ENCODE peak calls at places on chromosomes 12 and 14, in six cellular contexts. S is psoas muscle; E is CD8-positive, alpha-beta T cell; R is cardiac muscle cell; N is endothelial cell of umbilical vein; I is fibroblast of lung. D is an unnamed sample.

GRCh38 chr12:121033625-121034349 is 5.3 kb downstream of the OASL start:
- DNase-seq in R (peak; percentile 42), I (peak; percentile 51), N (no peak), E (peak; percentile 61), S (no peak), D (peak; percentile 41)

GRCh38 chr12:56160160-56160763 is 2.1 kb downstream of the MYL6 start:
- DNase-seq in E (peak; percentile 68), N (peak; percentile 72), R (peak; percentile 55), I (peak; percentile 37), S (peak; percentile 49), D (peak; percentile 44)

GRCh38 chr12:27711312-27711682 is 665 bp downstream of the MRPS35 start:
- DNase-seq in S (no peak), E (no peak), N (no peak), I (peak; percentile 9), R (no peak), D (no peak)

GRCh38 chr14:60622920-60623263 is 26.4 kb downstream of the SIX1 start:
- DNase-seq in I (peak; percentile 86), E (no peak), R (peak; percentile 76), S (no peak), N (no peak), D (no peak)

GRCh38 chr12:1911598-1912575 is 6.6 kb downstream of the CACNA2D4 start:
- DNase-seq in I (no peak), E (peak; percentile 7), R (no peak), N (no peak), S (peak; percentile 88), D (no peak)

GRCh38 chr12:101715045-101715444 is 17.6 kb downstream of the CHPT1 start:
- DNase-seq in N (no peak), S (no peak), R (no peak), E (no peak), I (no peak), D (no peak)

GRCh38 chr14:24871302-24871701 is 178.6 kb downstream of the STXBP6 start:
- DNase-seq in R (no peak), N (no peak), S (no peak), E (no peak), I (no peak), D (no peak)

GRCh38 chr12:46904406-46905240 is 78.8 kb upstream of the SLC38A4 start:
- DNase-seq in I (no peak), N (no peak), S (no peak), E (no peak), R (no peak), D (no peak)

GRCh38 chr14:64701660-64702059 is 2.6 kb upstream of the PLEKHG3 start:
- DNase-seq in I (no peak), S (no peak), R (no peak), E (no peak), N (no peak), D (no peak)

GRCh38 chr14:103718572-103718971 is 3.0 kb downstream of the ZFYVE21 start:
- DNase-seq in N (no peak), R (peak; percentile 65), S (no peak), E (no peak), I (peak; percentile 86), D (no peak)

GRCh38 chr14:50333010-50333409 is 20.9 kb downstream of the DMAC2L start:
- DNase-seq in S (no peak), E (no peak), N (peak; percentile 34), I (peak; percentile 86), R (peak; percentile 98), D (no peak)

GRCh38 chr12:49703647-49704137 is 3.5 kb downstream of the FMNL3 start:
- DNase-seq in I (peak; percentile 85), S (no peak), N (peak; percentile 49), R (peak; percentile 37), E (peak; percentile 32), D (no peak)

GRCh38 chr12:110141389-110141788 is 17.2 kb downstream of the IFT81 start:
- DNase-seq in I (peak; percentile 14), E (no peak), S (peak; percentile 86), N (no peak), R (peak; percentile 92), D (no peak)

GRCh38 chr12:6821271-6821673 is 349 bp upstream of the GPR162 start:
- DNase-seq in I (peak; percentile 80), E (no peak), R (peak; percentile 89), S (peak; percentile 78), N (peak; percentile 83), D (no peak)

GRCh38 chr14:55577229-55577628 is 2.8 kb upstream of the KTN1 start:
- DNase-seq in R (no peak), N (no peak), I (no peak), E (no peak), S (no peak), D (no peak)

GRCh38 chr12:64890873-64891468 is 66.5 kb downstream of the TBC1D30 start:
- DNase-seq in S (no peak), R (peak; percentile 77), I (peak; percentile 40), E (no peak), N (peak; percentile 67), D (no peak)

GRCh38 chr12:16606201-16606849 is 363 bp upstream of the LMO3 start:
- DNase-seq in N (peak; percentile 42), I (peak; percentile 53), R (peak; percentile 72), S (peak; percentile 49), E (no peak), D (no peak)

GRCh38 chr14:51206462-51206861 is 33.6 kb upstream of the TMX1 start:
- DNase-seq in E (no peak), R (no peak), N (no peak), I (no peak), S (no peak), D (no peak)

GRCh38 chr12:50401383-50402155 is 884 bp downstream of the LARP4 start:
- DNase-seq in N (peak; percentile 71), R (peak; percentile 74), E (no peak), S (no peak), I (peak; percentile 57), D (no peak)

GRCh38 chr14:22332671-22333407 is 256.2 kb downstream of the DAD1 start:
- DNase-seq in S (no peak), R (peak; percentile 2), I (no peak), E (no peak), N (no peak), D (no peak)

GRCh38 chr14:53956427-53957201 is at the start of gene BMP4:
- DNase-seq in N (peak; percentile 86), E (no peak), I (peak; percentile 65), S (peak; percentile 91), R (peak; percentile 64), D (no peak)

GRCh38 chr12:128657378-128657777 is 166.4 kb downstream of the SLC15A4 start:
- DNase-seq in R (no peak), N (no peak), E (no peak), S (no peak), I (no peak), D (no peak)

GRCh38 chr12:10101042-10101579 is 2.3 kb upstream of the CLEC1A start:
- DNase-seq in S (no peak), N (peak; percentile 63), E (no peak), R (no peak), I (peak; percentile 33), D (no peak)

DNA sequence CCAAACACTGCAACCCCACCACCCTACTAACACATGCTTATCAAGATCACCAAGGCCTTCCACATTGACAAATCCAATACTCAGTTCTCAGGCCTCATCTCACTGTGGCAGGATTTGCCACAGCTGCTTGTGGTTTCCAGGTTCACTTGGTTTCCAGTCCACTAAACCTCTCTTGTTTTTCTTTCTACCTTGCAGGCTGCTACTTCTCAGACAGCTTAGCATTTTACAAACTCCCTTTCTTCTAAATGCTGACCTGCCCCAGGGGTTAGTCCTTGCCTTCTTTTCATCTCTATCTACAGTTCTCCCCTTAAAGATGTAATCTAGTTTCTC is 84.1 kb downstream of the BCAT1 start:
- DNase-seq in S (no peak), N (no peak), R (no peak), E (no peak), I (peak; percentile 82), D (no peak)
- H3K9me3 ChIP-seq in S (no peaks in the 10 kb centered on the region), N (no peaks in the 10 kb centered on the region), R (no peaks in the 10 kb centered on the region), E (no peaks in the 10 kb centered on the region), I (no peaks in the 10 kb centered on the region), D (no peaks in the 10 kb centered on the region)

GRCh38 chr14:42736408-42736807 is 1129.7 kb downstream of the LRFN5 start:
- DNase-seq in E (no peak), S (no peak), I (no peak), R (no peak), N (no peak), D (no peak)

GRCh38 chr14:42731480-42731879 is 1124.8 kb downstream of the LRFN5 start:
- DNase-seq in R (no peak), I (no peak), E (no peak), N (no peak), S (no peak), D (no peak)

GRCh38 chr14:42732005-42732404 is 1125.3 kb downstream of the LRFN5 start:
- DNase-seq in R (no peak), I (no peak), N (no peak), E (no peak), S (no peak), D (no peak)
- H3K9me3 ChIP-seq in R (no peaks in the 10 kb centered on the region), I (no peaks in the 10 kb centered on the region), N (no peaks in the 10 kb centered on the region), E (no peaks in the 10 kb centered on the region), S (peaks cover 4% of the 10 kb centered on the region), D (no peaks in the 10 kb centered on the region)

GRCh38 chr14:48568252-48568651 is 892.8 kb upstream of the MDGA2 start:
- DNase-seq in S (no peak), I (no peak), R (no peak), E (no peak), N (no peak), D (no peak)
- H3K9me3 ChIP-seq in S (peaks cover 3% of the 10 kb centered on the region), I (no peaks in the 10 kb centered on the region), R (no peaks in the 10 kb centered on the region), E (no peaks in the 10 kb centered on the region), N (no peaks in the 10 kb centered on the region), D (no peaks in the 10 kb centered on the region)

GRCh38 chr12:34253674-34254073 is 231.4 kb downstream of the ALG10 start:
- DNase-seq in N (no peak), E (no peak), I (no peak), R (no peak), S (no peak), D (no peak)

DNA sequence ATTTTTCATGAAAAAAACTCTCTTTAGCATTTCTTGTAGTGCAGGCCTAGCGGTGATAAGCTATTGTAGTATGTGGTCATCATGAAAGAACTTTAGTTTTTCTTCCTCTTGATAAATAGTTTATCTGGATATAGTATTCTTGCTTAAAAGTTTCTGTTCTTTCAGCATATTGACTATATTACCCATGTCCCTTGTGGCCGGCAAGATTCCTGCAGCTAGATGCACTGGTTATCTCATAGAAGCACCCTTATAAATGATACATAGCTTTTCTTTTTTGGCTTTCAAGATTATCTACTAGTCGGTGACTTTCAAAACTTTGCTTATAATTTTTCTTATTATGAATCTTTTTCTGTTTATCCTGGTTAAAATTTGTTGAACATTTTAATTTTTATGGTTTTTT is 234.8 kb downstream of the ALG10 start:
- DNase-seq in R (no peak), E (no peak), S (no peak), N (no peak), I (no peak), D (no peak)
- H3K9me3 ChIP-seq in R (no peaks in the 10 kb centered on the region), E (no peaks in the 10 kb centered on the region), S (no peaks in the 10 kb centered on the region), N (peaks cover 3% of the 10 kb centered on the region), I (no peaks in the 10 kb centered on the region), D (no peaks in the 10 kb centered on the region)

DNA sequence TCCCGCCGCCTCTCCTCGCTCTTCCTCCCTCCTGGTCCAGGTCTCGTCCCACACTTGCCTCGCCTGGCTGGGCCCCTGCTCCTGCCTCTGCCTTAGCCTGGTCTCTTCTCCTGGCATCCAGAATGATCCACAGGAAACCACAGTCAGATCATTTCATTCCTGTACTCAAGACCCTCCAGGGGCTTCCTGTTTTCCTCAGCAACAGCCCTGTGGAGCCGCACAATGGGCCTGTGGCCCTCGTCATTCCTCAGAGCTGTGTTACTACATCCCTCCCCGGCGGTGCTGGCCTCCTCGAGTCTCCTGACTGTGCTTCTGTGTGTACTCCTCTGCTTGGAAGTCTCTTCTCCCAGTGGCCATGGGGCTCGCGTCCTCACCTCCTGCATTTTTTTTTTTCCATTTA is 20.1 kb downstream of the ATP6V0A2 start:
- DNase-seq in R (no peak), S (no peak), I (no peak), N (peak; percentile 41), E (no peak), D (no peak)
- H3K9me3 ChIP-seq in R (no peaks in the 10 kb centered on the region), S (no peaks in the 10 kb centered on the region), I (no peaks in the 10 kb centered on the region), N (no peaks in the 10 kb centered on the region), E (no peaks in the 10 kb centered on the region), D (no peaks in the 10 kb centered on the region)

GRCh38 chr14:40308240-40308639 is 876.0 kb upstream of the FBXO33 start:
- DNase-seq in I (no peak), E (no peak), S (no peak), N (no peak), R (no peak), D (no peak)
- H3K9me3 ChIP-seq in I (no peaks in the 10 kb centered on the region), E (no peaks in the 10 kb centered on the region), S (no peaks in the 10 kb centered on the region), N (no peaks in the 10 kb centered on the region), R (no peaks in the 10 kb centered on the region), D (no peaks in the 10 kb centered on the region)